ENCODE peak calls at places on chromosome 14, in eight cellular contexts. B is BE2C; D is PC-3; C is colonic mucosa; F is fibroblast of the aortic adventitia; G is GM13976; N is CD4-positive, alpha-beta T cell; V is neural crest cell. Z is an unnamed sample.

GRCh38 chr14:24313912-24314311 is 2.6 kb downstream of the LTB4R start:
- DNase-seq in B (no peak), D (no peak), C (no peak), F (no peak), G (no peak), N (no peak), V (no peak), Z (no peak)

GRCh38 chr14:47674148-47674545 is 1.3 kb downstream of the MDGA2 start:
- DNase-seq in B (peak), D (no peak), C (no peak), F (no peak), G (peak), N (no peak), V (peak), Z (no peak)

GRCh38 chr14:49892301-49892635 is 614 bp upstream of the ARF6 start:
- DNase-seq in B (no peak), D (peak), C (peak), F (peak), G (peak), N (peak), V (no peak), Z (peak)

GRCh38 chr14:25052921-25053320 is 3.0 kb upstream of the STXBP6 start:
- DNase-seq in B (no peak), D (no peak), C (no peak), F (no peak), G (no peak), N (no peak), V (no peak), Z (no peak)

GRCh38 chr14:94027566-94028449 is 1.7 kb downstream of the OTUB2 start:
- DNase-seq in B (no peak), D (peak), C (no peak), F (no peak), G (no peak), N (no peak), V (no peak), Z (no peak)

GRCh38 chr14:66288511-66288910 is 197.7 kb upstream of the CCDC196 start:
- DNase-seq in B (no peak), D (peak), C (no peak), F (no peak), G (no peak), N (no peak), V (no peak), Z (no peak)

GRCh38 chr14:77986808-77987207 is 183.4 kb upstream of the NRXN3 start:
- DNase-seq in B (no peak), D (no peak), C (no peak), F (peak), G (no peak), N (no peak), V (no peak), Z (no peak)

GRCh38 chr14:57865450-57866198 is at the start of gene SLC35F4:
- DNase-seq in B (peak), D (no peak), C (no peak), F (peak), G (no peak), N (no peak), V (peak), Z (peak)

GRCh38 chr14:75518625-75519024 is 3.6 kb upstream of the BATF start:
- DNase-seq in B (no peak), D (peak), C (no peak), F (no peak), G (peak), N (no peak), V (no peak), Z (peak)
- TF ChIP-seq CTCF in B (peak), D (peak), C (no peak), F (no peak), G (peak), N (peak), V (peak), Z (peak)

GRCh38 chr14:74491952-74492351 is 1.2 kb downstream of the NPC2 start:
- DNase-seq in B (no peak), D (peak), C (peak), F (peak), G (no peak), N (no peak), V (no peak), Z (peak)
- TF ChIP-seq CTCF in B (no peak), D (peak), C (no peak), F (peak), G (peak), N (no peak), V (peak), Z (peak)

GRCh38 chr14:91945776-91946305 is 1.7 kb downstream of the FBLN5 start:
- DNase-seq in B (no peak), D (no peak), C (no peak), F (peak), G (no peak), N (no peak), V (no peak), Z (no peak)
- TF ChIP-seq CTCF in B (no peak), D (no peak), C (no peak), F (no peak), G (no peak), N (no peak), V (no peak), Z (no peak)

DNA sequence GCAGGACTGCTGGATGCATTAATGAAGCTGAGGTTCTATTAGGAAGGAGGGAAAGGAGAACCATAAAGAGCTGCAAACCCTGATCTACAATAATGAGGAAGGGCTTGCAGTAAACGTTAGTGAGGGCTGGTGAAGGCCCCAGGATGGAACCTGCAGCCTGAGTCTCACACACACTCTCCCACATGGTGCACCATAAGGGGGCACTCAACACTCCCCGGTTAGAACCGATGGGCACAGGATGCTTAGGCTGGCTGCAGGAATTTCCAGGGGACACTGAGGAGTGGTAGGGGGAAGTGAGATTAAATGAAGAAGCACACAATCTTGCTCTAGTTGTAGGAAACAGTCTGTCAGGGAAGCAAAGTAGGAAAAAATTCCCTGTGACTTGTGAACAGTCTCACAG is 56.1 kb upstream of the FERMT2 start:
- DNase-seq in B (no peak), D (no peak), C (no peak), F (no peak), G (no peak), N (no peak), V (no peak), Z (no peak)
- TF ChIP-seq CTCF in B (no peak), D (no peak), C (no peak), F (no peak), G (no peak), N (no peak), V (no peak), Z (no peak)

DNA sequence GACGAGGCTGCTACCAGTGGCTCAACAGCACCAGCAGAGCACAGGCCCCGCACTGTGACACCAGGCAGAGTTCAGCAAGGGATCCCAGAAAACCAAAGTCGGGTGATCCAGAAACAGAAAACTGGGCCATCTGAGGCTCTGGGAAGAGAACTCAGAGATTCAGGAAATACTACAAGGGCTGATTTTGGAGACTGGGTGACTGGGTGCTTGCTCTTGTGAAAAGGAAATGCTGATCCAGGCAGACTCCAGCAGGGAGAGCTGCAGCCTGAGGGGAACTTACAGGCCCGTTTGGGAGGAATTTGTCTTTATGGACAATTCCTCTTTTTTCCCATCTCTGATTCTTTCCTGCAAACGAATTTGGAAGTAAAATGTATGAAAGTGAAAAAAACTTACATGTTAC is 28.2 kb downstream of the FOXN3 start:
- DNase-seq in B (no peak), D (peak), C (no peak), F (peak), G (no peak), N (no peak), V (no peak), Z (no peak)
- TF ChIP-seq CTCF in B (peak), D (no peak), C (no peak), F (peak), G (no peak), N (no peak), V (no peak), Z (no peak)

DNA sequence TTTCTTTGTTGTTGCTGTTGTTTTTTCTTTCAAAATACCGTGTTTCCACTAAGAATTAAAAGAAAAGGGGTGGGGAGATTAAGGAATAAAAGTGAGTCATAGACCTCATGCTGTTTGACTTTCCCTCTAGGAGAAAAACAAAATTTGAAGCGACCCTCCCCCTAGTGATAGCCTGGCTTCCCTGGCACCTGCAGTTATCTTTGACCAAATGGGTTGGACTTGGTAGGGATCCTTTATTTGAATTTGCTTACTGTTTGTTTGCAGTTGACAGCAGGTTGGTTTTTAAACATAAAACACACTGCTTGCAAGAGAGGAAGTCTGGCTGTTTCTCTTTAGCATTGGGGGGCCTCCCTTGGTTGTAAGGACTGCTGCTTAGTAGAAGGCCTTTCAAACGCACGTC is 14.0 kb downstream of the OTX2 start:
- DNase-seq in B (no peak), D (no peak), C (no peak), F (no peak), G (no peak), N (no peak), V (no peak), Z (peak)
- TF ChIP-seq CTCF in B (no peak), D (no peak), C (no peak), F (no peak), G (no peak), N (no peak), V (no peak), Z (no peak)

GRCh38 chr14:104709387-104710019 is 14.5 kb upstream of the ADSS1 start:
- DNase-seq in B (no peak), D (no peak), C (no peak), F (no peak), G (no peak), N (no peak), V (no peak), Z (no peak)
- TF ChIP-seq CTCF in B (no peak), D (no peak), C (no peak), F (no peak), G (no peak), N (no peak), V (no peak), Z (no peak)

GRCh38 chr14:23043749-23044148 is 1.7 kb downstream of the PSMB11 start:
- DNase-seq in B (peak), D (no peak), C (no peak), F (no peak), G (no peak), N (no peak), V (no peak), Z (no peak)
- TF ChIP-seq CTCF in B (no peak), D (no peak), C (no peak), F (no peak), G (no peak), N (no peak), V (no peak), Z (no peak)

DNA sequence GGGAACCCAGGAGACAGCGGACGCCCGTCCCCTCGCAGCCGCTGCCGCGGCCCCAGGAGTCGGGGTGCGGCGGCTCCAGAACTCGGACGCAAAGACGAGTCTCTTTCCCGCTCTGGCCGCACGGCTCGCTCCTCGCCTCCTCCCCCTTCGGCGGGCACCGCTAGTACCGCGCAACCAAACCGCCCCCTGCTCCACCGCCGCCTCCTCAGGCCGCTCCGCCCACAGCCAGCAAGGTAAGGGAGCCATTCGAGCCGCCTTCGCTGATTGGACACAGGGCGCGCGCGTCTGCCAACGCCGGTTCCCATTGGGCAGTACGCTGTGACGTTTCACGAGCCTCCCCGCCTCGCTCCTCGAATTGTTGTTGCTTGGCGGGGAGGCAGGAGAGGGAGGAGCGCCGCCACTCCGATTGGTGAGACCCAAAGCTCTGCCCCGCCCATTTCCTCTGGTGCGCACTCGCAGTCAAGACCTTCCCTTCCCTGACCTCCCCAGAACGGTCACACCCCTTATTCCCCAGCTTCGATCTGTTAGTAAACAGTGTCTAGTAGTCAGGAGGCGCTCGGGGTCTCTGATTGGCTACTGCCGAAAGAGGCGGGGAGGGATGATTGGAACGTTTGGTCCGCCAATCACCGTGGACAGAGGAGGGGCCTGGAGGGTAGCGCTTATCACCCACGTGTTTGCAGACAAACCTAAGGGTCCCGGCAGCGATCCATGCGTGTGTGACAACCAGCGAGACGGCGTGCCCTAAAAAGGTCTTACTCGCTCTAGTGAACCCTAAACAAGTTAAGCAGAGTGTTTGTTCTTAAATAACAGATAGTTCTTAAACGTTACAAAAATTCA is at the start of gene RPS6KA5:
- DNase-seq in B (peak), D (peak), C (peak), F (peak), G (peak), N (peak), V (peak), Z (peak)
- TF ChIP-seq CTCF in B (no peak), D (no peak), C (no peak), F (peak), G (no peak), N (no peak), V (peak), Z (no peak)

GRCh38 chr14:36028665-36029064 is 147.9 kb downstream of the PTCSC3 start:
- DNase-seq in B (no peak), D (no peak), C (no peak), F (no peak), G (no peak), N (no peak), V (no peak), Z (no peak)

GRCh38 chr14:36027354-36027753 is 149.2 kb downstream of the PTCSC3 start:
- DNase-seq in B (no peak), D (no peak), C (no peak), F (no peak), G (no peak), N (no peak), V (no peak), Z (no peak)

GRCh38 chr14:36022765-36023415 is 153.6 kb downstream of the PTCSC3 start:
- DNase-seq in B (no peak), D (no peak), C (no peak), F (no peak), G (no peak), N (no peak), V (no peak), Z (no peak)

DNA sequence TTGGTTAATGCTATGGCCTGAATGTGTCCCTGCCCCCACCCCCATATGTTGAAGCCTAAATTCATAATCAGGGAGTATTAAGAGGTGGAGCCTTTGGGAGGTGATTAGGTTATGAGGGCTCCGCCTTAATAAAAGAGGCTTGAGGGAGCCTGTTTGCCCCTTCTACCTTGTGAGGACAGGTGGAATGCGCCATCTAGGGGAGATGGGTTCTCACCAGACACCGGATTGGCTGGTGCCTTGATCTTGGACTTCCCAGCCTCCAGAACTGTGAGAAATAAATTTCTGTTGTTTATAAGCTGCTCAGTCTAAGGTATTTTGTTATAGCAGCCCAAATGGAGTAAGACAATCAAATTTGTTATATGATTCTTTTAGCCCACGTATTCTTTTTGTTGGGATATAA is 148.3 kb downstream of the PTCSC3 start:
- DNase-seq in B (peak), D (peak), C (no peak), F (no peak), G (no peak), N (no peak), V (no peak), Z (no peak)
- TF ChIP-seq CTCF in B (peak), D (peak), C (no peak), F (no peak), G (no peak), N (no peak), V (no peak), Z (peak)